ENCODE peak calls at places on chromosomes 3 and 15, in five cellular contexts. One of them, this sample, is unnamed.

GRCh38 chr3:93969443-93969842 is 4.3 kb downstream of the PROS1 start:
- DNase-seq in retina: no peak
- DNase-seq in upper lobe of left lung: no peak
- DNase-seq in DMS153: no peak
- DNase-seq in pulmonary artery endothelial cell: no peak
- DNase-seq in this sample: no peak

GRCh38 chr3:14248477-14248848 is 69.8 kb downstream of the LSM3 start:
- DNase-seq in retina: no peak
- DNase-seq in pulmonary artery endothelial cell: no peak
- DNase-seq in upper lobe of left lung: no peak
- DNase-seq in DMS153: no peak
- DNase-seq in this sample: no peak

GRCh38 chr15:26772588-26773484 is at the start of gene GABRB3:
- DNase-seq in retina: peak; percentile 58
- DNase-seq in pulmonary artery endothelial cell: no peak
- DNase-seq in DMS153: no peak
- DNase-seq in upper lobe of left lung: peak; percentile 92
- DNase-seq in this sample: peak; percentile 52

GRCh38 chr3:38163117-38163870 is 2.0 kb upstream of the OXSR1 start:
- DNase-seq in pulmonary artery endothelial cell: no peak
- DNase-seq in DMS153: no peak
- DNase-seq in retina: no peak
- DNase-seq in upper lobe of left lung: no peak
- DNase-seq in this sample: no peak

GRCh38 chr15:39934415-39935044 is 615 bp downstream of the EIF2AK4 start:
- DNase-seq in DMS153: no peak
- DNase-seq in retina: peak; percentile 85
- DNase-seq in upper lobe of left lung: no peak
- DNase-seq in pulmonary artery endothelial cell: no peak
- DNase-seq in this sample: peak; percentile 1

GRCh38 chr3:5078151-5078550 is 43.9 kb upstream of the ARL8B start:
- DNase-seq in pulmonary artery endothelial cell: no peak
- DNase-seq in DMS153: no peak
- DNase-seq in upper lobe of left lung: no peak
- DNase-seq in retina: no peak
- DNase-seq in this sample: no peak

GRCh38 chr3:50300681-50301254 is 1.6 kb upstream of the HYAL3 start:
- DNase-seq in retina: no peak
- DNase-seq in DMS153: no peak
- DNase-seq in pulmonary artery endothelial cell: no peak
- DNase-seq in upper lobe of left lung: no peak
- DNase-seq in this sample: no peak

GRCh38 chr15:74384566-74385441 is 17.4 kb upstream of the CYP11A1 start:
- DNase-seq in retina: no peak
- DNase-seq in DMS153: no peak
- DNase-seq in upper lobe of left lung: no peak
- DNase-seq in pulmonary artery endothelial cell: no peak
- DNase-seq in this sample: no peak

GRCh38 chr3:15500107-15500724 is 21.3 kb downstream of the COLQ start:
- DNase-seq in upper lobe of left lung: no peak
- DNase-seq in pulmonary artery endothelial cell: no peak
- DNase-seq in retina: no peak
- DNase-seq in DMS153: no peak
- DNase-seq in this sample: no peak

GRCh38 chr3:16427309-16427965 is 86.1 kb downstream of the RFTN1 start:
- DNase-seq in DMS153: no peak
- DNase-seq in upper lobe of left lung: no peak
- DNase-seq in retina: no peak
- DNase-seq in pulmonary artery endothelial cell: no peak
- DNase-seq in this sample: no peak

GRCh38 chr3:47617061-47618010 is 38.7 kb upstream of the CSPG5 start:
- DNase-seq in retina: no peak
- DNase-seq in pulmonary artery endothelial cell: no peak
- DNase-seq in DMS153: no peak
- DNase-seq in upper lobe of left lung: no peak
- DNase-seq in this sample: no peak

GRCh38 chr3:21294768-21295167 is 456.2 kb downstream of the ZNF385D start:
- DNase-seq in upper lobe of left lung: no peak
- DNase-seq in retina: no peak
- DNase-seq in DMS153: no peak
- DNase-seq in pulmonary artery endothelial cell: no peak
- DNase-seq in this sample: no peak

GRCh38 chr15:94306700-94307650 is 75.6 kb downstream of the MCTP2 start:
- DNase-seq in pulmonary artery endothelial cell: no peak
- DNase-seq in retina: no peak
- DNase-seq in upper lobe of left lung: no peak
- DNase-seq in DMS153: no peak
- DNase-seq in this sample: no peak

GRCh38 chr3:38008971-38009580 is 18.5 kb downstream of the VILL start:
- DNase-seq in DMS153: no peak
- DNase-seq in upper lobe of left lung: no peak
- DNase-seq in pulmonary artery endothelial cell: no peak
- DNase-seq in retina: no peak
- DNase-seq in this sample: no peak

GRCh38 chr3:119025390-119025789 is 9.3 kb downstream of the IGSF11 start:
- DNase-seq in retina: no peak
- DNase-seq in upper lobe of left lung: no peak
- DNase-seq in DMS153: no peak
- DNase-seq in pulmonary artery endothelial cell: no peak
- DNase-seq in this sample: no peak

GRCh38 chr3:111032677-111033076 is 38.9 kb upstream of the NECTIN3 start:
- DNase-seq in pulmonary artery endothelial cell: no peak
- DNase-seq in retina: no peak
- DNase-seq in upper lobe of left lung: no peak
- DNase-seq in DMS153: no peak
- DNase-seq in this sample: no peak

GRCh38 chr3:71585891-71586809 is 2.6 kb upstream of the FOXP1 start:
- DNase-seq in retina: peak; percentile 33
- DNase-seq in upper lobe of left lung: no peak
- DNase-seq in pulmonary artery endothelial cell: no peak
- DNase-seq in DMS153: no peak
- DNase-seq in this sample: no peak

GRCh38 chr15:71091601-71092000 is 23.7 kb upstream of the THSD4 start:
- DNase-seq in DMS153: no peak
- DNase-seq in retina: no peak
- DNase-seq in pulmonary artery endothelial cell: no peak
- DNase-seq in upper lobe of left lung: no peak
- DNase-seq in this sample: no peak

GRCh38 chr3:114550155-114550554 is 256.3 kb downstream of the TIGIT start:
- DNase-seq in pulmonary artery endothelial cell: no peak
- DNase-seq in upper lobe of left lung: no peak
- DNase-seq in DMS153: no peak
- DNase-seq in retina: no peak
- DNase-seq in this sample: no peak

GRCh38 chr3:187952849-187953248 is 201.1 kb upstream of the LPP start:
- DNase-seq in pulmonary artery endothelial cell: no peak
- DNase-seq in retina: no peak
- DNase-seq in DMS153: no peak
- DNase-seq in upper lobe of left lung: no peak
- DNase-seq in this sample: no peak

GRCh38 chr15:56660943-56661342 is 72.4 kb downstream of the ZNF280D start:
- DNase-seq in upper lobe of left lung: no peak
- DNase-seq in retina: no peak
- DNase-seq in pulmonary artery endothelial cell: no peak
- DNase-seq in DMS153: no peak
- DNase-seq in this sample: no peak

GRCh38 chr15:78993931-78994530 is 49.2 kb upstream of the CTSH start:
- DNase-seq in upper lobe of left lung: peak; percentile 65
- DNase-seq in retina: no peak
- DNase-seq in pulmonary artery endothelial cell: no peak
- DNase-seq in DMS153: no peak
- DNase-seq in this sample: no peak

GRCh38 chr3:115833074-115833473 is 209.8 kb downstream of the GAP43 start:
- DNase-seq in upper lobe of left lung: no peak
- DNase-seq in pulmonary artery endothelial cell: no peak
- DNase-seq in DMS153: no peak
- DNase-seq in retina: no peak
- DNase-seq in this sample: no peak

GRCh38 chr3:157438371-157438735 is 1.7 kb downstream of the PTX3 start:
- DNase-seq in retina: no peak
- DNase-seq in upper lobe of left lung: no peak
- DNase-seq in DMS153: no peak
- DNase-seq in pulmonary artery endothelial cell: no peak
- DNase-seq in this sample: no peak

GRCh38 chr15:43329222-43329959 is 982 bp downstream of the LCMT2 start:
- DNase-seq in DMS153: no peak
- DNase-seq in pulmonary artery endothelial cell: no peak
- DNase-seq in upper lobe of left lung: no peak
- DNase-seq in retina: no peak
- DNase-seq in this sample: no peak

GRCh38 chr3:31610700-31611275 is 78.1 kb downstream of the STT3B start:
- DNase-seq in retina: no peak
- DNase-seq in pulmonary artery endothelial cell: peak; percentile 15
- DNase-seq in upper lobe of left lung: no peak
- DNase-seq in DMS153: no peak
- DNase-seq in this sample: no peak

GRCh38 chr3:117842086-117842485 is 1132.5 kb downstream of the TUSC7 start:
- DNase-seq in pulmonary artery endothelial cell: no peak
- DNase-seq in retina: no peak
- DNase-seq in DMS153: peak; percentile 36
- DNase-seq in upper lobe of left lung: no peak
- DNase-seq in this sample: no peak

GRCh38 chr3:57545636-57546268 is 1.6 kb upstream of the DNAH12 start:
- DNase-seq in retina: peak; percentile 8
- DNase-seq in DMS153: no peak
- DNase-seq in pulmonary artery endothelial cell: no peak
- DNase-seq in upper lobe of left lung: no peak
- DNase-seq in this sample: no peak

GRCh38 chr3:128432898-128433629 is 33.6 kb downstream of the DNAJB8 start:
- DNase-seq in retina: peak; percentile 67
- DNase-seq in upper lobe of left lung: peak; percentile 83
- DNase-seq in DMS153: no peak
- DNase-seq in pulmonary artery endothelial cell: no peak
- DNase-seq in this sample: no peak

GRCh38 chr3:64131755-64132154 is 93.5 kb downstream of the PRICKLE2 start:
- DNase-seq in upper lobe of left lung: no peak
- DNase-seq in pulmonary artery endothelial cell: no peak
- DNase-seq in DMS153: no peak
- DNase-seq in retina: no peak
- DNase-seq in this sample: no peak

GRCh38 chr3:10757021-10757820 is 58.8 kb upstream of the SLC6A11 start:
- DNase-seq in upper lobe of left lung: no peak
- DNase-seq in pulmonary artery endothelial cell: no peak
- DNase-seq in DMS153: no peak
- DNase-seq in retina: no peak
- DNase-seq in this sample: no peak

GRCh38 chr3:52835766-52836470 is 1.1 kb upstream of the MUSTN1 start:
- DNase-seq in retina: no peak
- DNase-seq in pulmonary artery endothelial cell: no peak
- DNase-seq in upper lobe of left lung: no peak
- DNase-seq in DMS153: no peak
- DNase-seq in this sample: no peak

This sample was measured in anterior cingulate cortex.